ENCODE peak calls at places on chromosomes 16 and 17, in ten cellular contexts. One of them, this sample, is unnamed.

GRCh38 chr17:43545383-43545632 is 832 bp downstream of the ETV4 start:
- DNase-seq in left lung: peak; percentile 46
- DNase-seq in stimulated activated CD4-positive, alpha-beta T cell treated with anti-CD3 and anti-CD28 coated beads, Interleukin-15, amount 100 ng/mL, for 48 hours: peak; percentile 10
- DNase-seq in NCI-H1436 treated with DMSO at 0.1 percent for 48 hours: no peak
- DNase-seq in HEK293T: no peak
- DNase-seq in activated naive CD4-positive, alpha-beta T cell treated with anti-CD3 and anti-CD28 coated beads for 36 hours: peak; percentile 19
- DNase-seq in cardiac muscle cell: peak; percentile 35
- DNase-seq in ELF-1: no peak
- DNase-seq in Caki2: no peak
- DNase-seq in upper lobe of right lung: no peak
- DNase-seq in this sample: no peak

GRCh38 chr17:50183439-50184001 is 17.7 kb downstream of the SGCA start:
- DNase-seq in left lung: no peak
- DNase-seq in stimulated activated CD4-positive, alpha-beta T cell treated with anti-CD3 and anti-CD28 coated beads, Interleukin-15, amount 100 ng/mL, for 48 hours: no peak
- DNase-seq in NCI-H1436 treated with DMSO at 0.1 percent for 48 hours: no peak
- DNase-seq in HEK293T: no peak
- DNase-seq in activated naive CD4-positive, alpha-beta T cell treated with anti-CD3 and anti-CD28 coated beads for 36 hours: no peak
- DNase-seq in cardiac muscle cell: no peak
- DNase-seq in ELF-1: no peak
- DNase-seq in Caki2: no peak
- DNase-seq in upper lobe of right lung: no peak
- DNase-seq in this sample: no peak

GRCh38 chr16:49528035-49528434 is 154.4 kb downstream of the C16orf78 start:
- DNase-seq in left lung: no peak
- DNase-seq in stimulated activated CD4-positive, alpha-beta T cell treated with anti-CD3 and anti-CD28 coated beads, Interleukin-15, amount 100 ng/mL, for 48 hours: peak; percentile 10
- DNase-seq in NCI-H1436 treated with DMSO at 0.1 percent for 48 hours: no peak
- DNase-seq in HEK293T: no peak
- DNase-seq in activated naive CD4-positive, alpha-beta T cell treated with anti-CD3 and anti-CD28 coated beads for 36 hours: peak; percentile 64
- DNase-seq in cardiac muscle cell: peak; percentile 18
- DNase-seq in ELF-1: peak; percentile 64
- DNase-seq in Caki2: no peak
- DNase-seq in upper lobe of right lung: no peak
- DNase-seq in this sample: peak; percentile 4

GRCh38 chr16:59665618-59666220 is 931.6 kb upstream of the GOT2 start:
- DNase-seq in left lung: no peak
- DNase-seq in stimulated activated CD4-positive, alpha-beta T cell treated with anti-CD3 and anti-CD28 coated beads, Interleukin-15, amount 100 ng/mL, for 48 hours: no peak
- DNase-seq in NCI-H1436 treated with DMSO at 0.1 percent for 48 hours: no peak
- DNase-seq in HEK293T: no peak
- DNase-seq in activated naive CD4-positive, alpha-beta T cell treated with anti-CD3 and anti-CD28 coated beads for 36 hours: no peak
- DNase-seq in cardiac muscle cell: no peak
- DNase-seq in ELF-1: no peak
- DNase-seq in Caki2: no peak
- DNase-seq in upper lobe of right lung: no peak
- DNase-seq in this sample: no peak

GRCh38 chr17:35515027-35515426 is 22.5 kb downstream of the SLFN12L start:
- DNase-seq in left lung: no peak
- DNase-seq in stimulated activated CD4-positive, alpha-beta T cell treated with anti-CD3 and anti-CD28 coated beads, Interleukin-15, amount 100 ng/mL, for 48 hours: no peak
- DNase-seq in NCI-H1436 treated with DMSO at 0.1 percent for 48 hours: no peak
- DNase-seq in HEK293T: no peak
- DNase-seq in activated naive CD4-positive, alpha-beta T cell treated with anti-CD3 and anti-CD28 coated beads for 36 hours: no peak
- DNase-seq in cardiac muscle cell: no peak
- DNase-seq in ELF-1: no peak
- DNase-seq in Caki2: no peak
- DNase-seq in upper lobe of right lung: no peak
- DNase-seq in this sample: no peak

GRCh38 chr17:12958786-12959185 is 59.0 kb downstream of the ELAC2 start:
- DNase-seq in left lung: no peak
- DNase-seq in stimulated activated CD4-positive, alpha-beta T cell treated with anti-CD3 and anti-CD28 coated beads, Interleukin-15, amount 100 ng/mL, for 48 hours: no peak
- DNase-seq in NCI-H1436 treated with DMSO at 0.1 percent for 48 hours: no peak
- DNase-seq in HEK293T: no peak
- DNase-seq in activated naive CD4-positive, alpha-beta T cell treated with anti-CD3 and anti-CD28 coated beads for 36 hours: no peak
- DNase-seq in cardiac muscle cell: no peak
- DNase-seq in ELF-1: no peak
- DNase-seq in Caki2: peak; percentile 46
- DNase-seq in upper lobe of right lung: no peak
- DNase-seq in this sample: no peak

GRCh38 chr16:70679653-70680494 is 6.0 kb downstream of the MTSS2 start:
- DNase-seq in left lung: no peak
- DNase-seq in stimulated activated CD4-positive, alpha-beta T cell treated with anti-CD3 and anti-CD28 coated beads, Interleukin-15, amount 100 ng/mL, for 48 hours: no peak
- DNase-seq in NCI-H1436 treated with DMSO at 0.1 percent for 48 hours: no peak
- DNase-seq in HEK293T: peak; percentile 39
- DNase-seq in activated naive CD4-positive, alpha-beta T cell treated with anti-CD3 and anti-CD28 coated beads for 36 hours: no peak
- DNase-seq in cardiac muscle cell: peak; percentile 65
- DNase-seq in ELF-1: peak; percentile 57
- DNase-seq in Caki2: no peak
- DNase-seq in upper lobe of right lung: no peak
- DNase-seq in this sample: no peak

GRCh38 chr16:11833951-11834695 is 17.2 kb downstream of the RSL1D1 start:
- DNase-seq in left lung: no peak
- DNase-seq in stimulated activated CD4-positive, alpha-beta T cell treated with anti-CD3 and anti-CD28 coated beads, Interleukin-15, amount 100 ng/mL, for 48 hours: no peak
- DNase-seq in NCI-H1436 treated with DMSO at 0.1 percent for 48 hours: no peak
- DNase-seq in HEK293T: no peak
- DNase-seq in activated naive CD4-positive, alpha-beta T cell treated with anti-CD3 and anti-CD28 coated beads for 36 hours: no peak
- DNase-seq in cardiac muscle cell: no peak
- DNase-seq in ELF-1: no peak
- DNase-seq in Caki2: no peak
- DNase-seq in upper lobe of right lung: no peak
- DNase-seq in this sample: no peak

GRCh38 chr16:67198238-67198734 is 645 bp upstream of the ELMO3 start:
- DNase-seq in left lung: peak; percentile 68
- DNase-seq in stimulated activated CD4-positive, alpha-beta T cell treated with anti-CD3 and anti-CD28 coated beads, Interleukin-15, amount 100 ng/mL, for 48 hours: no peak
- DNase-seq in NCI-H1436 treated with DMSO at 0.1 percent for 48 hours: no peak
- DNase-seq in HEK293T: no peak
- DNase-seq in activated naive CD4-positive, alpha-beta T cell treated with anti-CD3 and anti-CD28 coated beads for 36 hours: peak; percentile 33
- DNase-seq in cardiac muscle cell: peak; percentile 15
- DNase-seq in ELF-1: peak; percentile 71
- DNase-seq in Caki2: no peak
- DNase-seq in upper lobe of right lung: peak; percentile 82
- DNase-seq in this sample: no peak

GRCh38 chr17:73304971-73305786 is 6.6 kb downstream of the CDC42EP4 start:
- DNase-seq in left lung: peak; percentile 54
- DNase-seq in stimulated activated CD4-positive, alpha-beta T cell treated with anti-CD3 and anti-CD28 coated beads, Interleukin-15, amount 100 ng/mL, for 48 hours: no peak
- DNase-seq in NCI-H1436 treated with DMSO at 0.1 percent for 48 hours: no peak
- DNase-seq in HEK293T: peak; percentile 53
- DNase-seq in activated naive CD4-positive, alpha-beta T cell treated with anti-CD3 and anti-CD28 coated beads for 36 hours: no peak
- DNase-seq in cardiac muscle cell: peak; percentile 68
- DNase-seq in ELF-1: peak; percentile 80
- DNase-seq in Caki2: peak; percentile 82
- DNase-seq in upper lobe of right lung: peak; percentile 83
- DNase-seq in this sample: no peak

GRCh38 chr16:88894681-88895300 is 28.3 kb upstream of the PABPN1L start:
- DNase-seq in left lung: no peak
- DNase-seq in stimulated activated CD4-positive, alpha-beta T cell treated with anti-CD3 and anti-CD28 coated beads, Interleukin-15, amount 100 ng/mL, for 48 hours: no peak
- DNase-seq in NCI-H1436 treated with DMSO at 0.1 percent for 48 hours: no peak
- DNase-seq in HEK293T: no peak
- DNase-seq in activated naive CD4-positive, alpha-beta T cell treated with anti-CD3 and anti-CD28 coated beads for 36 hours: no peak
- DNase-seq in cardiac muscle cell: no peak
- DNase-seq in ELF-1: no peak
- DNase-seq in Caki2: no peak
- DNase-seq in upper lobe of right lung: no peak
- DNase-seq in this sample: no peak

GRCh38 chr17:57085448-57086068 is 512 bp downstream of the AKAP1 start:
- DNase-seq in left lung: peak; percentile 74
- DNase-seq in stimulated activated CD4-positive, alpha-beta T cell treated with anti-CD3 and anti-CD28 coated beads, Interleukin-15, amount 100 ng/mL, for 48 hours: peak; percentile 25
- DNase-seq in NCI-H1436 treated with DMSO at 0.1 percent for 48 hours: no peak
- DNase-seq in HEK293T: peak; percentile 71
- DNase-seq in activated naive CD4-positive, alpha-beta T cell treated with anti-CD3 and anti-CD28 coated beads for 36 hours: peak; percentile 56
- DNase-seq in cardiac muscle cell: peak; percentile 79
- DNase-seq in ELF-1: peak; percentile 71
- DNase-seq in Caki2: peak; percentile 63
- DNase-seq in upper lobe of right lung: peak; percentile 86
- DNase-seq in this sample: no peak

GRCh38 chr17:55728361-55728760 is 5.7 kb upstream of the TMEM100 start:
- DNase-seq in left lung: no peak
- DNase-seq in stimulated activated CD4-positive, alpha-beta T cell treated with anti-CD3 and anti-CD28 coated beads, Interleukin-15, amount 100 ng/mL, for 48 hours: no peak
- DNase-seq in NCI-H1436 treated with DMSO at 0.1 percent for 48 hours: no peak
- DNase-seq in HEK293T: no peak
- DNase-seq in activated naive CD4-positive, alpha-beta T cell treated with anti-CD3 and anti-CD28 coated beads for 36 hours: no peak
- DNase-seq in cardiac muscle cell: no peak
- DNase-seq in ELF-1: no peak
- DNase-seq in Caki2: no peak
- DNase-seq in upper lobe of right lung: no peak
- DNase-seq in this sample: no peak

GRCh38 chr17:83034525-83034924 is 44.9 kb upstream of the METRNL start:
- DNase-seq in left lung: no peak
- DNase-seq in stimulated activated CD4-positive, alpha-beta T cell treated with anti-CD3 and anti-CD28 coated beads, Interleukin-15, amount 100 ng/mL, for 48 hours: no peak
- DNase-seq in NCI-H1436 treated with DMSO at 0.1 percent for 48 hours: no peak
- DNase-seq in HEK293T: no peak
- DNase-seq in activated naive CD4-positive, alpha-beta T cell treated with anti-CD3 and anti-CD28 coated beads for 36 hours: no peak
- DNase-seq in cardiac muscle cell: no peak
- DNase-seq in ELF-1: no peak
- DNase-seq in Caki2: no peak
- DNase-seq in upper lobe of right lung: no peak
- DNase-seq in this sample: no peak

GRCh38 chr17:20852541-20853370 is 190.1 kb downstream of the USP22 start:
- DNase-seq in left lung: no peak
- DNase-seq in stimulated activated CD4-positive, alpha-beta T cell treated with anti-CD3 and anti-CD28 coated beads, Interleukin-15, amount 100 ng/mL, for 48 hours: no peak
- DNase-seq in NCI-H1436 treated with DMSO at 0.1 percent for 48 hours: peak; percentile 30
- DNase-seq in HEK293T: peak; percentile 8
- DNase-seq in activated naive CD4-positive, alpha-beta T cell treated with anti-CD3 and anti-CD28 coated beads for 36 hours: peak; percentile 28
- DNase-seq in cardiac muscle cell: peak; percentile 69
- DNase-seq in ELF-1: peak; percentile 89
- DNase-seq in Caki2: peak; percentile 7
- DNase-seq in upper lobe of right lung: no peak
- DNase-seq in this sample: no peak

GRCh38 chr17:29927546-29927945 is 2.5 kb downstream of the SSH2 start:
- DNase-seq in left lung: no peak
- DNase-seq in stimulated activated CD4-positive, alpha-beta T cell treated with anti-CD3 and anti-CD28 coated beads, Interleukin-15, amount 100 ng/mL, for 48 hours: no peak
- DNase-seq in NCI-H1436 treated with DMSO at 0.1 percent for 48 hours: no peak
- DNase-seq in HEK293T: no peak
- DNase-seq in activated naive CD4-positive, alpha-beta T cell treated with anti-CD3 and anti-CD28 coated beads for 36 hours: no peak
- DNase-seq in cardiac muscle cell: no peak
- DNase-seq in ELF-1: no peak
- DNase-seq in Caki2: no peak
- DNase-seq in upper lobe of right lung: no peak
- DNase-seq in this sample: no peak

GRCh38 chr17:31497994-31498826 is 106.7 kb downstream of the RAB11FIP4 start:
- DNase-seq in left lung: no peak
- DNase-seq in stimulated activated CD4-positive, alpha-beta T cell treated with anti-CD3 and anti-CD28 coated beads, Interleukin-15, amount 100 ng/mL, for 48 hours: no peak
- DNase-seq in NCI-H1436 treated with DMSO at 0.1 percent for 48 hours: no peak
- DNase-seq in HEK293T: no peak
- DNase-seq in activated naive CD4-positive, alpha-beta T cell treated with anti-CD3 and anti-CD28 coated beads for 36 hours: no peak
- DNase-seq in cardiac muscle cell: no peak
- DNase-seq in ELF-1: peak; percentile 60
- DNase-seq in Caki2: no peak
- DNase-seq in upper lobe of right lung: no peak
- DNase-seq in this sample: no peak

GRCh38 chr17:81890447-81891302 is 711 bp downstream of the ALYREF start:
- DNase-seq in left lung: no peak
- DNase-seq in stimulated activated CD4-positive, alpha-beta T cell treated with anti-CD3 and anti-CD28 coated beads, Interleukin-15, amount 100 ng/mL, for 48 hours: no peak
- DNase-seq in NCI-H1436 treated with DMSO at 0.1 percent for 48 hours: no peak
- DNase-seq in HEK293T: peak; percentile 38
- DNase-seq in activated naive CD4-positive, alpha-beta T cell treated with anti-CD3 and anti-CD28 coated beads for 36 hours: peak; percentile 43
- DNase-seq in cardiac muscle cell: peak; percentile 31
- DNase-seq in ELF-1: no peak
- DNase-seq in Caki2: no peak
- DNase-seq in upper lobe of right lung: no peak
- DNase-seq in this sample: no peak

GRCh38 chr17:7922499-7923289 is 6.6 kb upstream of the RNF227 start:
- DNase-seq in left lung: peak; percentile 87
- DNase-seq in stimulated activated CD4-positive, alpha-beta T cell treated with anti-CD3 and anti-CD28 coated beads, Interleukin-15, amount 100 ng/mL, for 48 hours: peak; percentile 64
- DNase-seq in NCI-H1436 treated with DMSO at 0.1 percent for 48 hours: peak; percentile 24
- DNase-seq in HEK293T: no peak
- DNase-seq in activated naive CD4-positive, alpha-beta T cell treated with anti-CD3 and anti-CD28 coated beads for 36 hours: peak; percentile 90
- DNase-seq in cardiac muscle cell: peak; percentile 84
- DNase-seq in ELF-1: peak; percentile 87
- DNase-seq in Caki2: no peak
- DNase-seq in upper lobe of right lung: peak; percentile 93
- DNase-seq in this sample: no peak

GRCh38 chr16:30065943-30066881 is 652 bp downstream of the ALDOA start:
- DNase-seq in left lung: peak; percentile 68
- DNase-seq in stimulated activated CD4-positive, alpha-beta T cell treated with anti-CD3 and anti-CD28 coated beads, Interleukin-15, amount 100 ng/mL, for 48 hours: peak; percentile 35
- DNase-seq in NCI-H1436 treated with DMSO at 0.1 percent for 48 hours: no peak
- DNase-seq in HEK293T: no peak
- DNase-seq in activated naive CD4-positive, alpha-beta T cell treated with anti-CD3 and anti-CD28 coated beads for 36 hours: peak; percentile 50
- DNase-seq in cardiac muscle cell: peak; percentile 37
- DNase-seq in ELF-1: no peak
- DNase-seq in Caki2: no peak
- DNase-seq in upper lobe of right lung: peak; percentile 84
- DNase-seq in this sample: no peak

GRCh38 chr16:50751528-50751927 is 9.6 kb downstream of the CYLD start:
- DNase-seq in left lung: no peak
- DNase-seq in stimulated activated CD4-positive, alpha-beta T cell treated with anti-CD3 and anti-CD28 coated beads, Interleukin-15, amount 100 ng/mL, for 48 hours: no peak
- DNase-seq in NCI-H1436 treated with DMSO at 0.1 percent for 48 hours: no peak
- DNase-seq in HEK293T: no peak
- DNase-seq in activated naive CD4-positive, alpha-beta T cell treated with anti-CD3 and anti-CD28 coated beads for 36 hours: no peak
- DNase-seq in cardiac muscle cell: no peak
- DNase-seq in ELF-1: no peak
- DNase-seq in Caki2: no peak
- DNase-seq in upper lobe of right lung: no peak
- DNase-seq in this sample: no peak

GRCh38 chr16:69839798-69840409 is 77.8 kb downstream of the WWP2 start:
- DNase-seq in left lung: no peak
- DNase-seq in stimulated activated CD4-positive, alpha-beta T cell treated with anti-CD3 and anti-CD28 coated beads, Interleukin-15, amount 100 ng/mL, for 48 hours: no peak
- DNase-seq in NCI-H1436 treated with DMSO at 0.1 percent for 48 hours: no peak
- DNase-seq in HEK293T: no peak
- DNase-seq in activated naive CD4-positive, alpha-beta T cell treated with anti-CD3 and anti-CD28 coated beads for 36 hours: no peak
- DNase-seq in cardiac muscle cell: no peak
- DNase-seq in ELF-1: no peak
- DNase-seq in Caki2: no peak
- DNase-seq in upper lobe of right lung: peak; percentile 70
- DNase-seq in this sample: no peak

GRCh38 chr17:75832164-75832651 is 12.0 kb downstream of the UNC13D start:
- DNase-seq in left lung: peak; percentile 60
- DNase-seq in stimulated activated CD4-positive, alpha-beta T cell treated with anti-CD3 and anti-CD28 coated beads, Interleukin-15, amount 100 ng/mL, for 48 hours: no peak
- DNase-seq in NCI-H1436 treated with DMSO at 0.1 percent for 48 hours: no peak
- DNase-seq in HEK293T: no peak
- DNase-seq in activated naive CD4-positive, alpha-beta T cell treated with anti-CD3 and anti-CD28 coated beads for 36 hours: peak; percentile 52
- DNase-seq in cardiac muscle cell: no peak
- DNase-seq in ELF-1: no peak
- DNase-seq in Caki2: no peak
- DNase-seq in upper lobe of right lung: peak; percentile 67
- DNase-seq in this sample: no peak

GRCh38 chr16:46857261-46857962 is 26.4 kb upstream of the C16orf87 start:
- DNase-seq in left lung: no peak
- DNase-seq in stimulated activated CD4-positive, alpha-beta T cell treated with anti-CD3 and anti-CD28 coated beads, Interleukin-15, amount 100 ng/mL, for 48 hours: no peak
- DNase-seq in NCI-H1436 treated with DMSO at 0.1 percent for 48 hours: peak; percentile 73
- DNase-seq in HEK293T: peak; percentile 66
- DNase-seq in activated naive CD4-positive, alpha-beta T cell treated with anti-CD3 and anti-CD28 coated beads for 36 hours: no peak
- DNase-seq in cardiac muscle cell: peak; percentile 63
- DNase-seq in ELF-1: no peak
- DNase-seq in Caki2: peak; percentile 41
- DNase-seq in upper lobe of right lung: no peak
- DNase-seq in this sample: peak; percentile 6

GRCh38 chr16:61148930-61149329 is 887.3 kb downstream of the CDH8 start:
- DNase-seq in left lung: no peak
- DNase-seq in stimulated activated CD4-positive, alpha-beta T cell treated with anti-CD3 and anti-CD28 coated beads, Interleukin-15, amount 100 ng/mL, for 48 hours: no peak
- DNase-seq in NCI-H1436 treated with DMSO at 0.1 percent for 48 hours: no peak
- DNase-seq in HEK293T: no peak
- DNase-seq in activated naive CD4-positive, alpha-beta T cell treated with anti-CD3 and anti-CD28 coated beads for 36 hours: no peak
- DNase-seq in cardiac muscle cell: peak; percentile 1
- DNase-seq in ELF-1: peak; percentile 8
- DNase-seq in Caki2: no peak
- DNase-seq in upper lobe of right lung: no peak
- DNase-seq in this sample: no peak

GRCh38 chr17:39244016-39244599 is 18.4 kb upstream of the STAC2 start:
- DNase-seq in left lung: no peak
- DNase-seq in stimulated activated CD4-positive, alpha-beta T cell treated with anti-CD3 and anti-CD28 coated beads, Interleukin-15, amount 100 ng/mL, for 48 hours: no peak
- DNase-seq in NCI-H1436 treated with DMSO at 0.1 percent for 48 hours: no peak
- DNase-seq in HEK293T: no peak
- DNase-seq in activated naive CD4-positive, alpha-beta T cell treated with anti-CD3 and anti-CD28 coated beads for 36 hours: no peak
- DNase-seq in cardiac muscle cell: no peak
- DNase-seq in ELF-1: peak; percentile 67
- DNase-seq in Caki2: no peak
- DNase-seq in upper lobe of right lung: no peak
- DNase-seq in this sample: no peak

This sample was measured in LNCaP clone FGC.